ENCODE peak calls at places on chromosomes 11 and 22, in six cellular contexts. R, A, E, C, S and M are unnamed samples.

GRCh38 chr11:4610258-4610935 is 2.4 kb upstream of the TRIM68 start:
- DNase-seq in A (no peak), C (no peak), S (no peak), E (no peak), R (no peak), M (no peak)

GRCh38 chr11:2929880-2930704 is 872 bp upstream of the PHLDA2 start:
- DNase-seq in E (no peak), S (peak), A (peak), R (peak), C (no peak), M (peak)

GRCh38 chr22:39220897-39221850 is 23.6 kb downstream of the PDGFB start:
- DNase-seq in S (no peak), C (no peak), A (no peak), R (no peak), E (no peak), M (no peak)

GRCh38 chr22:35688913-35689675 is 28.6 kb upstream of the APOL5 start:
- DNase-seq in S (no peak), R (no peak), C (no peak), E (no peak), A (no peak), M (no peak)

GRCh38 chr11:120814531-120815259 is 209.2 kb upstream of the TBCEL start:
- DNase-seq in A (no peak), R (no peak), C (no peak), S (no peak), E (no peak), M (no peak)

GRCh38 chr11:35525501-35526175 is at the start of gene PAMR1:
- DNase-seq in R (peak), A (no peak), E (peak), S (no peak), C (no peak), M (peak)

GRCh38 chr22:17303840-17304779 is 65.2 kb upstream of the CECR2 start:
- DNase-seq in R (no peak), A (peak), C (peak), S (peak), E (no peak), M (no peak)

GRCh38 chr11:19511413-19512183 is 201.0 kb upstream of the NAV2 start:
- DNase-seq in E (no peak), S (no peak), A (no peak), R (no peak), C (no peak), M (no peak)

GRCh38 chr22:26389125-26389524 is 39.9 kb upstream of the ASPHD2 start:
- DNase-seq in A (no peak), R (no peak), C (no peak), S (no peak), E (no peak), M (no peak)

GRCh38 chr11:38014405-38014804 is 1416.4 kb upstream of the RAG2 start:
- DNase-seq in E (no peak), R (no peak), A (no peak), S (no peak), C (no peak), M (no peak)

GRCh38 chr11:135075740-135076139 is 663.7 kb upstream of the B3GAT1 start:
- DNase-seq in E (no peak), S (peak), A (peak), C (peak), R (no peak), M (peak)

GRCh38 chr11:120942701-120943100 is 81.2 kb upstream of the TBCEL start:
- DNase-seq in C (no peak), S (no peak), E (no peak), A (no peak), R (no peak), M (no peak)

GRCh38 chr22:46979506-46979905 is 217.1 kb downstream of the TBC1D22A start:
- DNase-seq in R (no peak), S (no peak), C (no peak), E (no peak), A (no peak), M (no peak)

GRCh38 chr22:17738386-17739128 is 35.7 kb downstream of the BID start:
- DNase-seq in E (no peak), A (no peak), C (no peak), S (no peak), R (no peak), M (no peak)

GRCh38 chr11:67376873-67377808 is 3.7 kb upstream of the CLCF1 start:
- DNase-seq in S (no peak), C (peak), E (no peak), R (no peak), A (no peak), M (no peak)

GRCh38 chr11:88246680-88247079 is 71.4 kb upstream of the RAB38 start:
- DNase-seq in R (peak), A (no peak), S (no peak), C (no peak), E (no peak), M (no peak)

GRCh38 chr11:125280646-125281045 is 116.1 kb downstream of the PKNOX2 start:
- DNase-seq in C (no peak), R (no peak), E (no peak), A (no peak), S (no peak), M (no peak)

GRCh38 chr22:40654522-40655167 is 18.1 kb upstream of the MRTFA start:
- DNase-seq in R (no peak), A (no peak), S (no peak), E (no peak), C (no peak), M (no peak)